ENCODE peak calls at places on chromosomes 16 and 17, in eight cellular contexts. Y, P, V, G, O, E, W and T are unnamed samples.

GRCh38 chr16:14423344-14423743 is 206.7 kb downstream of the PARN start:
- DNase-seq in Y (no peak), P (no peak), V (no peak), G (no peak), O (no peak), E (no peak), W (no peak), T (no peak)

GRCh38 chr17:67221062-67221998 is 23.7 kb downstream of the HELZ start:
- DNase-seq in Y (peak), P (no peak), V (no peak), G (no peak), O (no peak), E (no peak), W (peak), T (no peak)

GRCh38 chr16:84976644-84977400 is 34.5 kb downstream of the ZDHHC7 start:
- DNase-seq in Y (no peak), P (peak), V (no peak), G (no peak), O (peak), E (peak), W (peak), T (no peak)

GRCh38 chr16:62549875-62550274 is 513.6 kb upstream of the CDH8 start:
- DNase-seq in Y (no peak), P (no peak), V (no peak), G (no peak), O (no peak), E (no peak), W (no peak), T (no peak)

GRCh38 chr16:9148376-9149015 is 57.1 kb downstream of the HAPSTR1 start:
- DNase-seq in Y (no peak), P (no peak), V (no peak), G (no peak), O (no peak), E (no peak), W (no peak), T (no peak)

GRCh38 chr17:58991718-58992331 is 114.9 kb downstream of the TRIM37 start:
- DNase-seq in Y (no peak), P (peak), V (no peak), G (no peak), O (no peak), E (no peak), W (peak), T (no peak)

GRCh38 chr17:77566151-77566550 is 392.4 kb upstream of the TNRC6C start:
- DNase-seq in Y (no peak), P (no peak), V (no peak), G (no peak), O (no peak), E (no peak), W (no peak), T (no peak)

GRCh38 chr17:59490259-59490658 is 75.2 kb upstream of the DHX40 start:
- DNase-seq in Y (no peak), P (no peak), V (no peak), G (no peak), O (no peak), E (no peak), W (no peak), T (peak)

GRCh38 chr17:77829871-77830799 is 128.4 kb upstream of the TNRC6C start:
- DNase-seq in Y (peak), P (no peak), V (no peak), G (no peak), O (peak), E (peak), W (no peak), T (no peak)

GRCh38 chr16:50551243-50551642 is 3.0 kb downstream of the NKD1 start:
- DNase-seq in Y (no peak), P (no peak), V (no peak), G (no peak), O (no peak), E (no peak), W (peak), T (no peak)

GRCh38 chr16:50845296-50845695 is 103.4 kb downstream of the CYLD start:
- DNase-seq in Y (no peak), P (no peak), V (no peak), G (no peak), O (no peak), E (no peak), W (no peak), T (peak)

GRCh38 chr16:57985204-57986121 is 14.5 kb upstream of the CNGB1 start:
- DNase-seq in Y (peak), P (no peak), V (peak), G (no peak), O (no peak), E (peak), W (no peak), T (no peak)

GRCh38 chr17:19486351-19487008 is 47.2 kb upstream of the SLC47A1 start:
- DNase-seq in Y (no peak), P (no peak), V (peak), G (no peak), O (no peak), E (peak), W (no peak), T (no peak)

GRCh38 chr17:30101686-30102390 is 14.8 kb upstream of the NSRP1 start:
- DNase-seq in Y (no peak), P (no peak), V (no peak), G (no peak), O (no peak), E (no peak), W (no peak), T (no peak)

GRCh38 chr16:57367111-57367752 is 5.1 kb upstream of the CX3CL1 start:
- DNase-seq in Y (no peak), P (no peak), V (no peak), G (no peak), O (peak), E (no peak), W (no peak), T (peak)

GRCh38 chr17:76356803-76357456 is 3.2 kb upstream of the PRPSAP1 start:
- DNase-seq in Y (no peak), P (no peak), V (no peak), G (no peak), O (no peak), E (no peak), W (peak), T (no peak)

GRCh38 chr17:65434878-65435277 is 126.6 kb downstream of the AXIN2 start:
- DNase-seq in Y (no peak), P (no peak), V (no peak), G (no peak), O (no peak), E (no peak), W (no peak), T (no peak)

GRCh38 chr17:78917451-78918307 is 7.5 kb downstream of the TIMP2 start:
- DNase-seq in Y (no peak), P (no peak), V (no peak), G (no peak), O (no peak), E (no peak), W (no peak), T (no peak)

GRCh38 chr17:13917635-13918034 is 151.7 kb upstream of the COX10 start:
- DNase-seq in Y (no peak), P (no peak), V (no peak), G (no peak), O (no peak), E (no peak), W (no peak), T (no peak)

GRCh38 chr17:31425646-31426045 is 34.2 kb downstream of the RAB11FIP4 start:
- DNase-seq in Y (peak), P (no peak), V (peak), G (no peak), O (no peak), E (no peak), W (peak), T (no peak)

GRCh38 chr17:73307130-73307529 is 4.7 kb downstream of the CDC42EP4 start:
- DNase-seq in Y (no peak), P (peak), V (no peak), G (no peak), O (peak), E (peak), W (no peak), T (no peak)

GRCh38 chr16:976389-976931 is 5.1 kb upstream of the SOX8 start:
- DNase-seq in Y (no peak), P (no peak), V (peak), G (no peak), O (no peak), E (no peak), W (no peak), T (no peak)

GRCh38 chr16:16021988-16022682 is 72.7 kb downstream of the ABCC1 start:
- DNase-seq in Y (peak), P (peak), V (peak), G (no peak), O (peak), E (peak), W (peak), T (peak)

GRCh38 chr17:61714300-61714699 is 123.3 kb upstream of the NACA2 start:
- DNase-seq in Y (no peak), P (no peak), V (no peak), G (no peak), O (no peak), E (no peak), W (no peak), T (no peak)

GRCh38 chr17:60102632-60103047 is 23.9 kb upstream of the HEATR6 start:
- DNase-seq in Y (no peak), P (no peak), V (peak), G (no peak), O (no peak), E (no peak), W (no peak), T (no peak)

GRCh38 chr16:89287777-89288576 is 70.5 kb downstream of the ZNF778 start:
- DNase-seq in Y (no peak), P (no peak), V (no peak), G (no peak), O (no peak), E (no peak), W (no peak), T (no peak)

GRCh38 chr17:51035436-51035835 is 85.2 kb downstream of the SPAG9 start:
- DNase-seq in Y (no peak), P (no peak), V (no peak), G (no peak), O (no peak), E (no peak), W (no peak), T (no peak)

GRCh38 chr16:84501077-84501735 is 3.3 kb downstream of the MEAK7 start:
- DNase-seq in Y (no peak), P (no peak), V (no peak), G (no peak), O (no peak), E (peak), W (no peak), T (no peak)

GRCh38 chr17:49031965-49032928 is 35.1 kb downstream of the IGF2BP1 start:
- DNase-seq in Y (peak), P (peak), V (no peak), G (peak), O (no peak), E (no peak), W (peak), T (no peak)

GRCh38 chr17:78716814-78717393 is 65.2 kb downstream of the CYTH1 start:
- DNase-seq in Y (peak), P (peak), V (peak), G (no peak), O (peak), E (peak), W (no peak), T (no peak)

GRCh38 chr16:78060295-78060694 is 37.9 kb downstream of the CLEC3A start:
- DNase-seq in Y (no peak), P (no peak), V (no peak), G (no peak), O (no peak), E (no peak), W (no peak), T (no peak)

GRCh38 chr17:57085448-57086068 is 512 bp downstream of the AKAP1 start:
- DNase-seq in Y (peak), P (peak), V (peak), G (peak), O (no peak), E (peak), W (peak), T (no peak)

GRCh38 chr17:7173687-7174602 is 5.2 kb downstream of the ASGR1 start:
- DNase-seq in Y (peak), P (peak), V (peak), G (no peak), O (no peak), E (peak), W (no peak), T (no peak)

GRCh38 chr16:7381671-7382070 is 49.0 kb downstream of the RBFOX1 start:
- DNase-seq in Y (no peak), P (no peak), V (no peak), G (no peak), O (no peak), E (no peak), W (no peak), T (no peak)

GRCh38 chr16:57937861-57938260 is 33.1 kb downstream of the CNGB1 start:
- DNase-seq in Y (no peak), P (no peak), V (no peak), G (no peak), O (no peak), E (no peak), W (no peak), T (no peak)

GRCh38 chr16:83953796-83954576 is 946 bp downstream of the OSGIN1 start:
- DNase-seq in Y (no peak), P (no peak), V (no peak), G (no peak), O (peak), E (no peak), W (peak), T (no peak)

DNA sequence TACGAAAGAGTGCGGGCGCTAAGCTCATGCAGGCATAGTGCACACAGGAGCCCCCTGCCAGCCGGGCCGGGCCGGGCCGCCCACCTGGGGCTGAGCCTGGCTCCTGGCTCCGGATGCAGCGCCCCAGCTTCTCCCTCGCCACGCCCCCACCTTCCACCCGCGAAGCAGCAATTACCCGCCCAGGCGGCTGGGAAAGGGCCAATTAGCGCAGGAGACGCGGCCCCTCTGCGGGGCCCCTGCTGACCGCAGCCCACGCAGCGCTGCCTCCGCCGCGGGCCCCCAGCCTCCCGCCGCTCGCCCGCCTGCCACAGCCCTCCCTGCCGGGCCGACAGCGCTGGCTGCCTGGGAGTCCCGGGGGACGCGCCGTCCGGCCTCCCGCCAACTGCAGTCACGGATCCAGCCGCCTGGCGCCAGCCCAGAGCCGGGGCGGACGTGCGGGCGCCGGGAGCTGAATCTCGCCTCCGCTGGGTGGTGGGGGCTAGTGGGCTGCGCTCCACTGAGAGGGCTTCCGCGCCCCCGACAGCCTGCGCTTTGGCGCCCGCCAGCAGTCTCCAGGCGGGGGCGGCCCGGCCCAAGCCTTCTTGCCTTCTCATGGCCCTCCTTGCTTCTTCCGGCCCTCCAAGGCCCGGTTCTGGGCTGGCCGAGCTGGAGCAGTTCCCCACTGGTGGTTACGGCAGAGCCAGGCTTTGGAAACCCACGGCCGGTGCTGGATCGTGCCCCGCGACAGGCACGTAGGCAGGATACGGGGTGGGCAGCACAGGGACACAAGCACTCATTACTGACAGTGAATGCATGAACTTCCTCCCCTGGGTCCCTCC is 14.9 kb upstream of the CBFB start:
- DNase-seq in Y (peak), P (peak), V (peak), G (peak), O (peak), E (peak), W (peak), T (no peak)
- H3K27ac ChIP-seq in Y (no peak), P (peak), V (peak), G (no peak), O (peak), E (peak), W (no peak), T (peak)

DNA sequence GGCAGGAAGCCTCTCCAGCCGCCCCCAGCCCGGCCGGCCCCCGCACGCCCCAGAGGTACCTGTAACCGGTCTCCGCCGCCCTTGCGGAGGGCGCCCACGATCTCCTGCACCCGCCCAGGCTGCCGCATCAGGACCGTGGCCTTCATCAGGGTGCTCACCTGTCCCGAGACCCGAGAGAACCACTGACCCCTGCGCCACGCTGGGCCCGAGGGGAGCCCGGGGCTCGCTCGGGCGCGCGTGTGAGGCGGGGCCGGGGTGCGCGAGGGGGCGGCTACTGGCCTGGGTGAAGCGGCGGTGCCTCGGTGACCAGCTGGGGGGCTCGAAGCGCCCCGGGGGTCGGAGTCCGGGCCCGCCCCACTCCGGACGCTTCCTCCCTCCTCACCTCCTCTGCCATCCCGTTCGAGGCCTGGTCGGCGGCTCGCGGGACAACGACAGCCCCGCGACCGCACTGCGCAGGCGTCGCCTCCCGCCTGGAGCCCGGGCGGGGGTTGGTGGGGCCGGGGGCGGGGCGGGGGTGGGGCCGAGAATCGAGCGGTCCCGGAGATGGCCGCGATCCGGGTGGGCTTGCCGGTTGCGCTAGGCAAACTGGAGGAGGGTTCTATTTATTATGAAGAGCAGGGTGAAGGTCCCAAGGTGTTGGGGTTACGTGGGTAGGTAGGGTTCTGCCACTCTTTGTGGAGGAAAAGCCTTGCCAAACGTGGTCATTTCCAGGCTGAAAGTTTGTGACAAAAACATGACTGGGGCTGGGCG is at the start of gene NT5C3B:
- DNase-seq in Y (peak), P (peak), V (peak), G (no peak), O (peak), E (peak), W (peak), T (no peak)
- TF ChIP-seq POLR2AphosphoS5 in Y (peak), P (no peak), V (no peak), G (no peak), O (no peak), E (peak), W (peak), T (peak)

GRCh38 chr17:82681547-82681946 is 17.0 kb downstream of the RAB40B start:
- DNase-seq in Y (no peak), P (no peak), V (no peak), G (no peak), O (no peak), E (no peak), W (no peak), T (no peak)

GRCh38 chr17:82684207-82684903 is 14.1 kb downstream of the RAB40B start:
- DNase-seq in Y (no peak), P (peak), V (no peak), G (no peak), O (no peak), E (no peak), W (no peak), T (no peak)

GRCh38 chr17:82685291-82685690 is 13.2 kb downstream of the RAB40B start:
- DNase-seq in Y (no peak), P (no peak), V (no peak), G (no peak), O (no peak), E (no peak), W (no peak), T (no peak)

GRCh38 chr17:82686366-82687324 is 11.9 kb downstream of the RAB40B start:
- DNase-seq in Y (no peak), P (no peak), V (no peak), G (no peak), O (no peak), E (no peak), W (no peak), T (no peak)

DNA sequence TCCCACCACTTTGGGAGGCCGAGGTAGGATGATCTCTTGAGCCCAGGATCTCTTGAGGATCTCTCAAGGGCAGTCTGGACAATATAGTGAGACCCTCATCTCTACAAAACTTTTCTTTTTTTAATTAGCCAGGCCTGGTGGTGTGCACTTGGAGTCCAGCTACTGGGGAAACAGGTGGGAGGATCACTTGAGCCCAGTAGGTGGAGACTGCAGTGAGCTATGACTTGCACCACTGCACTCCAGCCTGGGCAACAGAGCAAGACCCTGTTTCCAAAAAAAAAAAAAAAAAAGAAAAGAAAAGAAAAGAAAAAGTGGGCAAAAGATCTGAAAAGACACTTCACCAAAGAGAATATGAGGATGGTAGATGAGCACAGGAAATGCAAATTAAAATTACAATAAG is 15.0 kb downstream of the RAB40B start:
- DNase-seq in Y (no peak), P (no peak), V (no peak), G (no peak), O (no peak), E (no peak), W (no peak), T (no peak)
- H3K27ac ChIP-seq in Y (no peak), P (peak), V (no peak), G (no peak), O (no peak), E (no peak), W (no peak), T (no peak)

GRCh38 chr17:43943769-43944418 is 1.6 kb upstream of the PPY start:
- DNase-seq in Y (peak), P (peak), V (peak), G (peak), O (peak), E (peak), W (peak), T (peak)
- TF ChIP-seq POLR2AphosphoS5 in Y (no peak), P (no peak), V (no peak), G (no peak), O (no peak), E (no peak), W (no peak), T (peak)

GRCh38 chr17:80621335-80622169 is 76.9 kb downstream of the RPTOR start:
- DNase-seq in Y (no peak), P (no peak), V (no peak), G (no peak), O (no peak), E (no peak), W (no peak), T (no peak)
- H3K27ac ChIP-seq in Y (no peak), P (no peak), V (no peak), G (no peak), O (no peak), E (no peak), W (no peak), T (no peak)